ENCODE peak calls at places on chromosomes 5 and 9, in four cellular contexts. K is stimulated activated effector memory CD8-positive, alpha-beta T cell treated with anti-CD3 and anti-CD28 coated beads, Interleukin-12 subunit alpha, Interleukin-12 subunit beta, amount 100 ng/mL, for 72 hours; B is stimulated activated naive CD8-positive, alpha-beta T cell treated with anti-CD3 and anti-CD28 coated beads, Interleukin-15, amount 100 ng/mL, for 72 hours; X is Right ventricle myocardium inferior. P is an unnamed sample.

GRCh38 chr9:115292584-115293271 is 174.8 kb upstream of the TNC start:
- ATAC-seq in X (no peak), K (no peak), B (no peak), P (no peak)

GRCh38 chr5:132026516-132027008 is 15.1 kb upstream of the ACSL6 start:
- ATAC-seq in B (peak), K (peak), X (no peak), P (no peak)

GRCh38 chr9:121026768-121027167 is 23.3 kb downstream of the C5 start:
- ATAC-seq in X (no peak), B (no peak), K (no peak), P (no peak)

GRCh38 chr5:168317521-168318147 is 26.2 kb downstream of the WWC1 start:
- ATAC-seq in K (no peak), B (no peak), X (peak), P (peak)

GRCh38 chr9:6045364-6045763 is 29.9 kb upstream of the RANBP6 start:
- ATAC-seq in B (no peak), X (peak), K (no peak), P (no peak)

GRCh38 chr5:97838214-97838613 is 655.2 kb upstream of the RIOK2 start:
- ATAC-seq in K (peak), B (peak), X (peak), P (peak)

GRCh38 chr5:73388371-73388684 is 60.2 kb downstream of the FOXD1 start:
- ATAC-seq in B (no peak), X (no peak), K (no peak), P (no peak)

GRCh38 chr5:151696470-151697061 is 9.9 kb upstream of the SPARC start:
- ATAC-seq in B (no peak), X (peak), K (no peak), P (no peak)

GRCh38 chr5:138258704-138259285 is 15.6 kb downstream of the GFRA3 start:
- ATAC-seq in K (no peak), X (no peak), B (no peak), P (no peak)

GRCh38 chr5:51378415-51378777 is 4.9 kb upstream of the ISL1 start:
- ATAC-seq in K (no peak), X (no peak), B (no peak), P (no peak)

GRCh38 chr5:131277875-131278795 is 14.3 kb downstream of the CDC42SE2 start:
- ATAC-seq in B (no peak), X (no peak), K (peak), P (no peak)

GRCh38 chr5:168273056-168273980 is 18.1 kb upstream of the WWC1 start:
- ATAC-seq in X (no peak), K (peak), B (no peak), P (no peak)

GRCh38 chr9:127004946-127005769 is 90.6 kb downstream of the RALGPS1 start:
- ATAC-seq in X (peak), K (peak), B (peak), P (peak)

GRCh38 chr9:87714819-87715218 is 11.1 kb upstream of the CTSL start:
- ATAC-seq in B (no peak), K (no peak), X (peak), P (peak)

GRCh38 chr9:37405350-37405749 is 17.1 kb upstream of the GRHPR start:
- ATAC-seq in X (peak), K (no peak), B (no peak), P (no peak)

GRCh38 chr5:152274206-152274605 is 130.9 kb downstream of the NMUR2 start:
- ATAC-seq in X (peak), B (no peak), K (no peak), P (no peak)

GRCh38 chr9:83469722-83470121 is 68.5 kb downstream of the FRMD3 start:
- ATAC-seq in K (no peak), B (no peak), X (peak), P (no peak)

GRCh38 chr5:180785794-180786221 is 16.8 kb downstream of the MGAT1 start:
- ATAC-seq in X (peak), B (no peak), K (no peak), P (peak)

GRCh38 chr9:27065288-27065687 is 43.7 kb upstream of the TEK start:
- ATAC-seq in X (no peak), B (no peak), K (no peak), P (no peak)

GRCh38 chr9:32384364-32385134 is at the start of gene ACO1:
- ATAC-seq in B (peak), X (peak), K (peak), P (peak)

P was measured in esophagus mucosa.